ENCODE peak calls at places on chromosomes 5 and 9, in four cellular contexts. K, U, M and N are unnamed samples.

GRCh38 chr5:177253252-177253651 is 50.3 kb downstream of the RAB24 start:
- DNase-seq in U (no peak), K (no peak), M (no peak), N (no peak)

GRCh38 chr9:126334626-126335621 is 8.3 kb downstream of the MVB12B start:
- DNase-seq in U (no peak), K (no peak), M (peak), N (no peak)

GRCh38 chr9:127177221-127177620 is 54.8 kb upstream of the ANGPTL2 start:
- DNase-seq in M (no peak), U (no peak), K (no peak), N (peak)

GRCh38 chr5:79811904-79812303 is 122.3 kb downstream of the CMYA5 start:
- DNase-seq in K (no peak), M (no peak), U (no peak), N (no peak)

GRCh38 chr5:57298985-57299491 is 125.2 kb downstream of the GPBP1 start:
- DNase-seq in M (peak), K (no peak), U (peak), N (no peak)

GRCh38 chr5:169637085-169637855 is at the start of gene DOCK2:
- DNase-seq in K (peak), M (no peak), U (no peak), N (peak)

GRCh38 chr9:28598396-28598795 is 1025.1 kb upstream of the C9orf72 start:
- DNase-seq in M (no peak), K (no peak), U (no peak), N (no peak)

GRCh38 chr9:13690595-13690994 is 411.1 kb upstream of the MPDZ start:
- DNase-seq in M (no peak), U (no peak), K (no peak), N (no peak)

GRCh38 chr5:108481355-108481931 is 99.5 kb upstream of the FBXL17 start:
- DNase-seq in U (peak), M (peak), K (no peak), N (no peak)

GRCh38 chr9:132020845-132021510 is 58.7 kb downstream of the MED27 start:
- DNase-seq in U (no peak), M (peak), K (no peak), N (no peak)

GRCh38 chr5:143316844-143317631 is 86.4 kb downstream of the NR3C1 start:
- DNase-seq in U (no peak), M (no peak), K (no peak), N (no peak)

GRCh38 chr5:138241688-138242547 is 28.8 kb upstream of the CDC23 start:
- DNase-seq in M (peak), K (no peak), U (no peak), N (peak)

GRCh38 chr9:111919875-111920274 is 23.3 kb downstream of the UGCG start:
- DNase-seq in K (no peak), U (no peak), M (no peak), N (no peak)